ENCODE peak calls at places on chromosomes 7 and 10, in seven cellular contexts. A is AML-193; X is NCI-H345; W is NCI-H510A; R is CD8-positive, alpha-beta memory T cell; D is activated CD8-positive, alpha-beta memory T cell treated with anti-CD3 and anti-CD28 coated beads, Interleukin-2, amount 10 ng/mL, durations not matched to agents 7 days and 5 days; C is choroid plexus epithelial cell. K is an unnamed sample.

GRCh38 chr7:138429577-138430250 is 30.3 kb upstream of the TRIM24 start:
- DNase-seq in A (no peak), X (no peak), W (no peak), R (no peak), D (no peak), C (no peak), K (no peak)

GRCh38 chr7:40115941-40116340 is 18.5 kb downstream of the MPLKIP start:
- DNase-seq in A (no peak), X (no peak), W (no peak), R (no peak), D (no peak), C (no peak), K (no peak)

GRCh38 chr7:41472427-41473125 is 230.3 kb downstream of the INHBA start:
- DNase-seq in A (no peak), X (no peak), W (no peak), R (no peak), D (no peak), C (peak), K (no peak)

GRCh38 chr7:27850531-27850930 is 110.6 kb downstream of the TAX1BP1 start:
- DNase-seq in A (no peak), X (no peak), W (no peak), R (no peak), D (no peak), C (no peak), K (no peak)

GRCh38 chr7:120272896-120273475 is at the start of gene KCND2:
- DNase-seq in A (no peak), X (peak), W (peak), R (no peak), D (no peak), C (no peak), K (no peak)

GRCh38 chr10:68628576-68629127 is 68.5 kb downstream of the TET1 start:
- DNase-seq in A (no peak), X (no peak), W (no peak), R (no peak), D (no peak), C (peak), K (no peak)

GRCh38 chr7:142918901-142919300 is 14.6 kb downstream of the TRPV5 start:
- DNase-seq in A (no peak), X (no peak), W (no peak), R (no peak), D (peak), C (no peak), K (no peak)

GRCh38 chr10:64201936-64202335 is 680.7 kb downstream of the REEP3 start:
- DNase-seq in A (no peak), X (no peak), W (no peak), R (no peak), D (no peak), C (no peak), K (no peak)

GRCh38 chr7:138695106-138695505 is 6.1 kb downstream of the SVOPL start:
- DNase-seq in A (no peak), X (no peak), W (no peak), R (no peak), D (no peak), C (no peak), K (no peak)

GRCh38 chr10:104273899-104274575 is 5.1 kb downstream of the GSTO2 start:
- DNase-seq in A (no peak), X (no peak), W (no peak), R (no peak), D (no peak), C (peak), K (no peak)

GRCh38 chr7:138459300-138460175 is 521 bp upstream of the TRIM24 start:
- DNase-seq in A (peak), X (peak), W (peak), R (peak), D (peak), C (peak), K (peak)

GRCh38 chr7:37265006-37265405 is 183.7 kb downstream of the ELMO1 start:
- DNase-seq in A (no peak), X (no peak), W (no peak), R (no peak), D (no peak), C (no peak), K (no peak)

GRCh38 chr10:108187396-108188012 is 1023.0 kb upstream of the SORCS1 start:
- DNase-seq in A (no peak), X (no peak), W (no peak), R (no peak), D (no peak), C (no peak), K (no peak)

GRCh38 chr7:116399808-116400207 is 99.7 kb upstream of the CAV2 start:
- DNase-seq in A (no peak), X (no peak), W (no peak), R (no peak), D (no peak), C (peak), K (no peak)

GRCh38 chr10:131703527-131703926 is 197.3 kb upstream of the PPP2R2D start:
- DNase-seq in A (no peak), X (no peak), W (no peak), R (no peak), D (no peak), C (no peak), K (no peak)

GRCh38 chr10:30062582-30062981 is 3.2 kb upstream of the JCAD start:
- DNase-seq in A (no peak), X (no peak), W (no peak), R (no peak), D (no peak), C (peak), K (no peak)

GRCh38 chr7:138208010-138208634 is 131.9 kb downstream of the AKR1D1 start:
- DNase-seq in A (no peak), X (no peak), W (no peak), R (no peak), D (no peak), C (no peak), K (no peak)

GRCh38 chr10:50508315-50509051 is 115.3 kb downstream of the SGMS1 start:
- DNase-seq in A (no peak), X (no peak), W (no peak), R (peak), D (peak), C (no peak), K (no peak)

GRCh38 chr7:128916643-128916915 is 6.1 kb upstream of the KCP start:
- DNase-seq in A (no peak), X (no peak), W (no peak), R (no peak), D (no peak), C (no peak), K (no peak)

GRCh38 chr10:106608101-106608500 is 556.4 kb downstream of the SORCS1 start:
- DNase-seq in A (no peak), X (no peak), W (no peak), R (no peak), D (no peak), C (peak), K (no peak)